ENCODE peak calls at places on chromosomes 4 and X, in seven cellular contexts. V, D, N, Y, R, W and O are unnamed samples.

GRCh38 chrX:42837092-42837726 is 59.2 kb upstream of the PPP1R2C start:
- DNase-seq in W (no peak), R (no peak), V (no peak), N (no peak), Y (no peak), D (no peak), O (no peak)

GRCh38 chrX:17028381-17028780 is 81.9 kb downstream of the REPS2 start:
- DNase-seq in R (no peak), V (no peak), Y (no peak), W (no peak), D (no peak), N (no peak), O (no peak)

GRCh38 chr4:130995988-130996387 is 1900.0 kb downstream of the C4orf33 start:
- DNase-seq in Y (no peak), D (no peak), N (no peak), W (no peak), R (no peak), V (no peak), O (no peak)

GRCh38 chr4:99038213-99038612 is 42.7 kb downstream of the METAP1 start:
- DNase-seq in N (no peak), V (no peak), W (no peak), R (no peak), Y (no peak), D (no peak), O (no peak)

GRCh38 chr4:174429701-174430100 is 92.6 kb downstream of the HPGD start:
- DNase-seq in D (no peak), N (no peak), Y (no peak), V (no peak), W (no peak), R (no peak), O (no peak)

GRCh38 chr4:105348719-105349118 is 125.1 kb downstream of the PPA2 start:
- DNase-seq in N (no peak), Y (no peak), R (no peak), D (no peak), W (no peak), V (no peak), O (no peak)

GRCh38 chr4:931194-931959 is 739 bp downstream of the GAK start:
- DNase-seq in D (no peak), V (peak), N (peak), R (no peak), Y (no peak), W (no peak), O (peak)

GRCh38 chr4:74292111-74292870 is 16.0 kb upstream of the EPGN start:
- DNase-seq in N (no peak), D (no peak), V (no peak), Y (no peak), W (no peak), R (no peak), O (no peak)

GRCh38 chr4:31674313-31674947 is 954.3 kb downstream of the PCDH7 start:
- DNase-seq in V (peak), W (no peak), D (no peak), N (peak), R (no peak), Y (peak), O (no peak)

GRCh38 chr4:169070071-169070894 is 60.2 kb upstream of the CBR4 start:
- DNase-seq in Y (peak), N (peak), R (no peak), D (peak), V (no peak), W (peak), O (peak)

GRCh38 chr4:27176400-27176799 is 315.8 kb downstream of the STIM2 start:
- DNase-seq in R (no peak), N (peak), D (no peak), Y (no peak), W (no peak), V (peak), O (peak)

GRCh38 chrX:44914532-44915198 is 41.7 kb downstream of the KDM6A start:
- DNase-seq in V (no peak), R (no peak), N (peak), Y (no peak), W (no peak), D (no peak), O (no peak)

GRCh38 chr4:22099896-22100295 is 151.3 kb upstream of the KCNIP4 start:
- DNase-seq in R (no peak), W (no peak), Y (no peak), D (no peak), V (no peak), N (peak), O (no peak)

GRCh38 chr4:105149771-105150170 is 3.1 kb downstream of the TET2 start:
- DNase-seq in N (no peak), Y (no peak), R (no peak), W (no peak), D (no peak), V (no peak), O (no peak)

GRCh38 chr4:78022517-78022916 is 34.6 kb upstream of the FRAS1 start:
- DNase-seq in R (no peak), W (no peak), Y (no peak), N (no peak), V (no peak), D (no peak), O (no peak)

GRCh38 chrX:15781964-15782711 is 8.1 kb upstream of the ZRSR2 start:
- DNase-seq in V (no peak), R (no peak), N (no peak), W (no peak), D (no peak), Y (no peak), O (no peak)

GRCh38 chrX:42714981-42715688 is 62.8 kb downstream of the PPP1R2C start:
- DNase-seq in D (peak), Y (peak), R (peak), N (no peak), V (peak), W (peak), O (no peak)

GRCh38 chrX:3962511-3963350 is 249.3 kb upstream of the PRKX start:
- DNase-seq in R (no peak), D (no peak), W (no peak), N (peak), Y (no peak), V (peak), O (no peak)

GRCh38 chr4:72666910-72667309 is 97.9 kb upstream of the ADAMTS3 start:
- DNase-seq in W (no peak), R (no peak), D (no peak), Y (no peak), N (no peak), V (no peak), O (no peak)

GRCh38 chr4:145609494-145610427 is 9.4 kb upstream of the MMAA start:
- DNase-seq in R (no peak), D (peak), W (peak), Y (peak), V (peak), N (peak), O (peak)

GRCh38 chr4:6916587-6917444 is 7.2 kb downstream of the TBC1D14 start:
- DNase-seq in W (peak), N (no peak), R (peak), Y (peak), V (no peak), D (no peak), O (no peak)

GRCh38 chr4:156686120-156686519 is 285.5 kb downstream of the PDGFC start:
- DNase-seq in D (no peak), N (peak), Y (no peak), R (no peak), V (no peak), W (no peak), O (peak)

GRCh38 chr4:82017680-82018079 is 356.1 kb downstream of the HNRNPD start:
- DNase-seq in D (no peak), W (no peak), R (no peak), Y (no peak), N (peak), V (peak), O (no peak)

GRCh38 chr4:129377131-129377845 is 281.3 kb downstream of the C4orf33 start:
- DNase-seq in V (no peak), Y (no peak), R (no peak), D (no peak), N (peak), W (no peak), O (no peak)

GRCh38 chrX:8879750-8880149 is 78.6 kb upstream of the FAM9A start:
- DNase-seq in W (no peak), R (no peak), D (no peak), V (no peak), N (peak), Y (peak), O (no peak)

GRCh38 chr4:143362392-143363046 is 25.8 kb downstream of the GAB1 start:
- DNase-seq in Y (no peak), V (no peak), W (no peak), N (no peak), D (no peak), R (no peak), O (no peak)

GRCh38 chr4:164648151-164648848 is 105.6 kb upstream of the SMIM31 start:
- DNase-seq in R (no peak), V (no peak), Y (no peak), D (no peak), N (no peak), W (no peak), O (peak)

GRCh38 chr4:155304375-155304774 is 72.4 kb downstream of the MAP9 start:
- DNase-seq in R (no peak), N (no peak), W (no peak), V (no peak), Y (no peak), D (no peak), O (no peak)

GRCh38 chrX:56728752-56729151 is 291 bp upstream of the NBDY start:
- DNase-seq in W (no peak), V (peak), Y (peak), N (peak), R (no peak), D (no peak), O (no peak)

GRCh38 chr4:91963489-91963888 is 340.3 kb upstream of the GRID2 start:
- DNase-seq in R (no peak), V (no peak), N (peak), D (no peak), Y (no peak), W (no peak), O (no peak)

GRCh38 chrX:120755066-120755846 is 120.4 kb downstream of the CT47B1 start:
- DNase-seq in R (no peak), W (no peak), N (no peak), V (no peak), D (no peak), Y (no peak), O (no peak)

GRCh38 chrX:129235903-129236302 is 287.4 kb downstream of the SMARCA1 start:
- DNase-seq in W (no peak), N (no peak), R (no peak), D (no peak), Y (no peak), V (no peak), O (no peak)
- TF ChIP-seq CTCF in W (no peak), N (no peak), R (no peak), D (no peak), Y (no peak), V (no peak), O (no peak)

GRCh38 chr4:110124721-110125120 is 73.7 kb downstream of the ELOVL6 start:
- DNase-seq in W (no peak), N (no peak), D (no peak), V (no peak), Y (no peak), R (no peak), O (no peak)
- H3K4me3 ChIP-seq in W (no peak), N (no peak), D (no peak), V (no peak), Y (no peak), R (no peak), O (no peak)

GRCh38 chr4:76512000-76512399 is 77.0 kb downstream of the SHROOM3 start:
- DNase-seq in V (no peak), Y (no peak), R (no peak), N (no peak), D (no peak), W (no peak), O (no peak)

GRCh38 chr4:76513517-76513916 is 78.5 kb downstream of the SHROOM3 start:
- DNase-seq in D (no peak), R (no peak), W (no peak), N (no peak), V (no peak), Y (no peak), O (no peak)

GRCh38 chr4:76518241-76518640 is 83.2 kb downstream of the SHROOM3 start:
- DNase-seq in V (no peak), N (no peak), W (no peak), R (no peak), D (no peak), Y (no peak), O (no peak)

GRCh38 chr4:76514087-76514486 is 79.1 kb downstream of the SHROOM3 start:
- DNase-seq in N (no peak), W (no peak), Y (no peak), V (no peak), D (no peak), R (no peak), O (no peak)

DNA sequence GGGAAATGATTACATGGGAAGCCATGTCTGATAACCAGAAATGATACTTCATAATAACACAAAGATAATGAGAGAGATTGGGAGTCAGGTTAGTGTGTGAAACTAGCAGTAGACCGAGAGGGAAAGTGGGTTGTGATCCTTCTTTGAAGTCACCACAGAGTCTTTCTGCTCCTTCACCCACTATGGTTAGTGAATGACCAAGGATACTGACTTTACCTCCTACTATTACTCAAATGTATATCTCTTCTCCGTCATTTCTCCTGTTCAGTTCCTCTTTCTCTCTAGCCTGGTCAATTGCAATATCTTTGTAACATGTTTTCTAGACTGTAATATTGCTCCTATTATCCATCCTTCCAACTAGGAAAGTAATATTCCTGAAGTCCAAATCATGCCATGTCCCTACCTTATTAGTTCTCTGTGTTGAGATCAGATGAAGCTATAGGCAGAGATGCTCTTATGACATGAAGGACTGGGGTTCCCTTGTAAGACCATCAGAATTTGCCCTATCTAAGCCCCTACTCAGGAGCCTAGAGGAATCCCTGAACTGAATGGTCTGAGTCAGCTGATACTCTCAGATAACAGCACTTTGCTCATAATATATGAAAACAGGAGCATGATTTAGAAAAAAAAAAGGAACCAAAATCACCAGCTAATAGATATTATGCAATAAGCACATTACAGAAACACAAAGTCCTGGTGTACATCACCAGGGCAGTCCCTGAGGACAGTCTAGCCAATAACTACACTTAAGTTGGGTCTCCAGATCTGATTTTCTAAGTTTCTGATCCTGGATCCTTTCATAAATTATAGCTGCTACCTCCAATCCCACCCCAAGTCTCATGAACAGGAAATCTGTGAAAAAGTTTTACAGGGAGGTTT is 81.2 kb downstream of the SHROOM3 start:
- DNase-seq in D (no peak), N (peak), V (no peak), Y (no peak), R (no peak), W (no peak), O (no peak)
- TF ChIP-seq CTCF in D (no peak), N (no peak), V (no peak), Y (no peak), R (no peak), W (no peak), O (no peak)

DNA sequence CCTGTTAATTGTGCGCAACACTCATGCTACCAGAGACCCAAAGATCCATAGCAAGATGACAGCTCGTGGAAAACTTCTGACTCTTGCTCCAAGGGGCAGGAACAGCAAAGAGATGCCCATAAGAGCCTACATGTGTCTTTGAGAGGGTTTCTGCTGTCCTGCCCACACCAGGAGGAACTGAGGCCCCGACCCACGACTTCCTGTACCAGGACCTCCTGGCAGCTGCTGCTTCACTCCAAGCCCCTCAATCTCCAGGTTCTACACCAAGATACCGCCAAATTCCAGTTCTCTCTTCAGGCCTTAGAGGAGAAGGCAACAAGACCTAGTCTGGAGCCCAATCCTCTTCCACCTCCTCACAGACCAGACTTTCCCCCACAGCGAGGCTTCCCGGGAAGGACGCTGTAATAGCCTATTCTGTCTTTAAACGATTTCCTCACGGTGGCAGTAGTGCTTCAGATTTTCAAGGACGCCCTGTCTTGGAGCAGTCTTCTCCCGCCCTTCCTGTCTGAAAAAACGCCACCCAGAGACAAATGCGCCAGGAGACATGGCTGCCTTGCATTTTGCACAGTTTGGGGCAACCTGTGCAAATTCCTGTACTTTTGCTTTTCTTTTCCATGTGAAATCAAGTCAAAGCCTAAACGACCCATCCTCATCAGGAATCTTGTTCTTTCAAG is 230.2 kb upstream of the STK26 start:
- DNase-seq in D (no peak), Y (peak), V (no peak), N (no peak), R (peak), W (peak), O (peak)
- H3K4me3 ChIP-seq in D (peak), Y (no peak), V (no peak), N (no peak), R (no peak), W (peak), O (peak)